ENCODE peak calls at places on chromosomes 3 and 15, in eight cellular contexts. One of them, this sample, is unnamed.
A peak's percentile ranks its signal among the peaks of the same experiment; 100 is the strongest.

GRCh38 chr15:45441686-45442085 is 63.3 kb upstream of the GATM start:
- DNase-seq in CD8-positive, alpha-beta T cell: no peak
- DNase-seq in NT2/D1: no peak
- DNase-seq in AML-193: no peak
- DNase-seq in lower lobe of right lung: peak; percentile 56
- DNase-seq in iPS-NIHi11: no peak
- DNase-seq in HEK293T: no peak
- DNase-seq in AG08395: no peak
- DNase-seq in this sample: no peak

GRCh38 chr15:81749667-81750360 is 296.0 kb downstream of the MEX3B start:
- DNase-seq in HEK293T: no peak
- DNase-seq in iPS-NIHi11: no peak
- DNase-seq in AG08395: no peak
- DNase-seq in CD8-positive, alpha-beta T cell: no peak
- DNase-seq in NT2/D1: no peak
- DNase-seq in lower lobe of right lung: no peak
- DNase-seq in AML-193: no peak
- DNase-seq in this sample: no peak

GRCh38 chr15:66226736-66227135 is 26.8 kb downstream of the MEGF11 start:
- DNase-seq in AML-193: no peak
- DNase-seq in CD8-positive, alpha-beta T cell: no peak
- DNase-seq in AG08395: no peak
- DNase-seq in lower lobe of right lung: no peak
- DNase-seq in HEK293T: no peak
- DNase-seq in NT2/D1: no peak
- DNase-seq in iPS-NIHi11: no peak
- DNase-seq in this sample: no peak

GRCh38 chr3:134008630-134009156 is 21.0 kb downstream of the SLCO2A1 start:
- DNase-seq in HEK293T: no peak
- DNase-seq in lower lobe of right lung: no peak
- DNase-seq in NT2/D1: no peak
- DNase-seq in iPS-NIHi11: no peak
- DNase-seq in AG08395: peak; percentile 75
- DNase-seq in CD8-positive, alpha-beta T cell: no peak
- DNase-seq in AML-193: no peak
- DNase-seq in this sample: no peak

GRCh38 chr3:50873376-50874157 is 198.8 kb downstream of the DOCK3 start:
- DNase-seq in CD8-positive, alpha-beta T cell: no peak
- DNase-seq in AG08395: no peak
- DNase-seq in AML-193: no peak
- DNase-seq in iPS-NIHi11: no peak
- DNase-seq in lower lobe of right lung: no peak
- DNase-seq in NT2/D1: no peak
- DNase-seq in HEK293T: no peak
- DNase-seq in this sample: no peak

GRCh38 chr3:196989721-196990262 is 21.2 kb upstream of the PIGZ start:
- DNase-seq in lower lobe of right lung: no peak
- DNase-seq in AG08395: peak; percentile 62
- DNase-seq in NT2/D1: no peak
- DNase-seq in HEK293T: no peak
- DNase-seq in AML-193: no peak
- DNase-seq in iPS-NIHi11: no peak
- DNase-seq in CD8-positive, alpha-beta T cell: no peak
- DNase-seq in this sample: no peak

GRCh38 chr3:169323580-169324453 is 339.7 kb downstream of the MECOM start:
- DNase-seq in AML-193: no peak
- DNase-seq in NT2/D1: no peak
- DNase-seq in iPS-NIHi11: peak; percentile 8
- DNase-seq in AG08395: no peak
- DNase-seq in HEK293T: no peak
- DNase-seq in CD8-positive, alpha-beta T cell: no peak
- DNase-seq in lower lobe of right lung: no peak
- DNase-seq in this sample: no peak

GRCh38 chr3:142275856-142276255 is 50.5 kb upstream of the GK5 start:
- DNase-seq in NT2/D1: no peak
- DNase-seq in iPS-NIHi11: no peak
- DNase-seq in HEK293T: no peak
- DNase-seq in AG08395: peak; percentile 56
- DNase-seq in CD8-positive, alpha-beta T cell: no peak
- DNase-seq in AML-193: peak; percentile 94
- DNase-seq in lower lobe of right lung: no peak
- DNase-seq in this sample: no peak

GRCh38 chr15:70976856-70977255 is 84.2 kb downstream of the LRRC49 start:
- DNase-seq in AML-193: no peak
- DNase-seq in iPS-NIHi11: no peak
- DNase-seq in AG08395: no peak
- DNase-seq in CD8-positive, alpha-beta T cell: no peak
- DNase-seq in HEK293T: no peak
- DNase-seq in lower lobe of right lung: no peak
- DNase-seq in NT2/D1: no peak
- DNase-seq in this sample: no peak

GRCh38 chr3:64530434-64531049 is 157.3 kb downstream of the ADAMTS9 start:
- DNase-seq in lower lobe of right lung: no peak
- DNase-seq in HEK293T: peak; percentile 59
- DNase-seq in NT2/D1: peak; percentile 70
- DNase-seq in AML-193: peak; percentile 6
- DNase-seq in AG08395: peak; percentile 84
- DNase-seq in iPS-NIHi11: peak; percentile 71
- DNase-seq in CD8-positive, alpha-beta T cell: no peak
- DNase-seq in this sample: peak; percentile 70

GRCh38 chr3:18069564-18069963 is 327.1 kb upstream of the TBC1D5 start:
- DNase-seq in iPS-NIHi11: no peak
- DNase-seq in AG08395: no peak
- DNase-seq in lower lobe of right lung: no peak
- DNase-seq in CD8-positive, alpha-beta T cell: no peak
- DNase-seq in HEK293T: no peak
- DNase-seq in AML-193: no peak
- DNase-seq in NT2/D1: no peak
- DNase-seq in this sample: no peak

GRCh38 chr3:2772803-2773202 is 337.4 kb downstream of the IL5RA start:
- DNase-seq in NT2/D1: no peak
- DNase-seq in HEK293T: no peak
- DNase-seq in AG08395: no peak
- DNase-seq in AML-193: no peak
- DNase-seq in lower lobe of right lung: no peak
- DNase-seq in iPS-NIHi11: no peak
- DNase-seq in CD8-positive, alpha-beta T cell: no peak
- DNase-seq in this sample: no peak

GRCh38 chr3:131899021-131899420 is 135.8 kb downstream of the CPNE4 start:
- DNase-seq in CD8-positive, alpha-beta T cell: no peak
- DNase-seq in AG08395: no peak
- DNase-seq in HEK293T: no peak
- DNase-seq in AML-193: no peak
- DNase-seq in lower lobe of right lung: no peak
- DNase-seq in iPS-NIHi11: no peak
- DNase-seq in NT2/D1: no peak
- DNase-seq in this sample: no peak

GRCh38 chr3:56790016-56790950 is 11.5 kb downstream of the ARHGEF3 start:
- DNase-seq in CD8-positive, alpha-beta T cell: no peak
- DNase-seq in AML-193: peak; percentile 63
- DNase-seq in NT2/D1: no peak
- DNase-seq in HEK293T: no peak
- DNase-seq in AG08395: no peak
- DNase-seq in lower lobe of right lung: no peak
- DNase-seq in iPS-NIHi11: no peak
- DNase-seq in this sample: no peak

GRCh38 chr15:80936288-80937078 is 53.1 kb downstream of the MESD start:
- DNase-seq in AG08395: no peak
- DNase-seq in CD8-positive, alpha-beta T cell: no peak
- DNase-seq in HEK293T: no peak
- DNase-seq in NT2/D1: no peak
- DNase-seq in iPS-NIHi11: no peak
- DNase-seq in lower lobe of right lung: no peak
- DNase-seq in AML-193: no peak
- DNase-seq in this sample: no peak

GRCh38 chr3:124545891-124546290 is 184.4 kb upstream of the UMPS start:
- DNase-seq in lower lobe of right lung: no peak
- DNase-seq in AG08395: no peak
- DNase-seq in iPS-NIHi11: no peak
- DNase-seq in HEK293T: no peak
- DNase-seq in AML-193: no peak
- DNase-seq in CD8-positive, alpha-beta T cell: no peak
- DNase-seq in NT2/D1: no peak
- DNase-seq in this sample: no peak

GRCh38 chr3:45499529-45499928 is 95.0 kb upstream of the LIMD1 start:
- DNase-seq in CD8-positive, alpha-beta T cell: no peak
- DNase-seq in AG08395: peak; percentile 70
- DNase-seq in HEK293T: no peak
- DNase-seq in iPS-NIHi11: no peak
- DNase-seq in AML-193: peak; percentile 77
- DNase-seq in NT2/D1: no peak
- DNase-seq in lower lobe of right lung: no peak
- DNase-seq in this sample: no peak

GRCh38 chr3:107238787-107239186 is 138.5 kb upstream of the CCDC54 start:
- DNase-seq in lower lobe of right lung: no peak
- DNase-seq in AG08395: no peak
- DNase-seq in HEK293T: no peak
- DNase-seq in iPS-NIHi11: no peak
- DNase-seq in NT2/D1: no peak
- DNase-seq in AML-193: no peak
- DNase-seq in CD8-positive, alpha-beta T cell: no peak
- DNase-seq in this sample: no peak